ENCODE peak calls at places on chromosome 10, in five cellular contexts. One of them, this sample, is unnamed.

GRCh38 chr10:3293536-3294431 is 121.2 kb upstream of the PITRM1 start:
- DNase-seq in right atrium auricular region: peak; percentile 50
- DNase-seq in choroid plexus epithelial cell: peak; percentile 24
- DNase-seq in foreskin fibroblast: peak; percentile 64
- DNase-seq in SK-N-SH: no peak
- DNase-seq in this sample: no peak

GRCh38 chr10:88042162-88043100 is 179.0 kb downstream of the PTEN start:
- DNase-seq in foreskin fibroblast: peak; percentile 88
- DNase-seq in SK-N-SH: peak; percentile 16
- DNase-seq in right atrium auricular region: peak; percentile 81
- DNase-seq in choroid plexus epithelial cell: peak; percentile 84
- DNase-seq in this sample: peak; percentile 33

GRCh38 chr10:93266858-93267257 is 193.2 kb downstream of the CYP26A1 start:
- DNase-seq in right atrium auricular region: no peak
- DNase-seq in choroid plexus epithelial cell: no peak
- DNase-seq in SK-N-SH: no peak
- DNase-seq in foreskin fibroblast: no peak
- DNase-seq in this sample: no peak

GRCh38 chr10:5400843-5401242 is 3.8 kb downstream of the TUBAL3 start:
- DNase-seq in right atrium auricular region: no peak
- DNase-seq in choroid plexus epithelial cell: no peak
- DNase-seq in foreskin fibroblast: no peak
- DNase-seq in SK-N-SH: no peak
- DNase-seq in this sample: no peak

GRCh38 chr10:49649936-49650723 is 29.3 kb upstream of the C10orf53 start:
- DNase-seq in foreskin fibroblast: no peak
- DNase-seq in SK-N-SH: peak; percentile 3
- DNase-seq in right atrium auricular region: peak; percentile 44
- DNase-seq in choroid plexus epithelial cell: no peak
- DNase-seq in this sample: no peak

GRCh38 chr10:127801302-127801701 is 64.3 kb downstream of the FOXI2 start:
- DNase-seq in choroid plexus epithelial cell: no peak
- DNase-seq in SK-N-SH: no peak
- DNase-seq in right atrium auricular region: no peak
- DNase-seq in foreskin fibroblast: no peak
- DNase-seq in this sample: no peak

GRCh38 chr10:48792121-48792520 is 107.4 kb downstream of the WDFY4 start:
- DNase-seq in right atrium auricular region: peak; percentile 1
- DNase-seq in SK-N-SH: no peak
- DNase-seq in foreskin fibroblast: no peak
- DNase-seq in choroid plexus epithelial cell: no peak
- DNase-seq in this sample: no peak

GRCh38 chr10:132319853-132320669 is 11.9 kb upstream of the LRRC27 start:
- DNase-seq in right atrium auricular region: no peak
- DNase-seq in SK-N-SH: no peak
- DNase-seq in foreskin fibroblast: peak; percentile 90
- DNase-seq in choroid plexus epithelial cell: peak; percentile 87
- DNase-seq in this sample: peak; percentile 75

GRCh38 chr10:118783776-118784542 is 29.2 kb upstream of the CACUL1 start:
- DNase-seq in choroid plexus epithelial cell: no peak
- DNase-seq in foreskin fibroblast: no peak
- DNase-seq in SK-N-SH: no peak
- DNase-seq in right atrium auricular region: no peak
- DNase-seq in this sample: no peak

GRCh38 chr10:111745982-111746381 is 437.6 kb downstream of the GPAM start:
- DNase-seq in right atrium auricular region: no peak
- DNase-seq in SK-N-SH: no peak
- DNase-seq in foreskin fibroblast: no peak
- DNase-seq in choroid plexus epithelial cell: no peak
- DNase-seq in this sample: no peak

GRCh38 chr10:90857635-90858488 is at the start of gene HTR7:
- DNase-seq in right atrium auricular region: no peak
- DNase-seq in choroid plexus epithelial cell: peak; percentile 54
- DNase-seq in SK-N-SH: peak; percentile 90
- DNase-seq in foreskin fibroblast: peak; percentile 86
- DNase-seq in this sample: no peak

GRCh38 chr10:11165591-11166543 is 148.2 kb downstream of the CELF2 start:
- DNase-seq in SK-N-SH: peak; percentile 71
- DNase-seq in choroid plexus epithelial cell: peak; percentile 11
- DNase-seq in foreskin fibroblast: peak; percentile 65
- DNase-seq in right atrium auricular region: no peak
- DNase-seq in this sample: no peak

GRCh38 chr10:96743988-96744585 is 23.8 kb upstream of the PIK3AP1 start:
- DNase-seq in SK-N-SH: peak; percentile 33
- DNase-seq in right atrium auricular region: no peak
- DNase-seq in foreskin fibroblast: peak; percentile 16
- DNase-seq in choroid plexus epithelial cell: peak; percentile 65
- DNase-seq in this sample: peak; percentile 19

GRCh38 chr10:22475857-22476600 is 130.7 kb downstream of the SPAG6 start:
- DNase-seq in choroid plexus epithelial cell: no peak
- DNase-seq in right atrium auricular region: no peak
- DNase-seq in SK-N-SH: peak; percentile 76
- DNase-seq in foreskin fibroblast: peak; percentile 31
- DNase-seq in this sample: no peak
- H3K4me3 ChIP-seq in choroid plexus epithelial cell: peak overlapping the region; percentile 37
- H3K4me3 ChIP-seq in right atrium auricular region: peak overlapping the region; percentile 42
- H3K4me3 ChIP-seq in SK-N-SH: peak overlapping the region; percentile 51
- H3K4me3 ChIP-seq in foreskin fibroblast: peak overlapping the region; percentile 12
- H3K4me3 ChIP-seq in this sample: peak overlapping the region; percentile 40

GRCh38 chr10:45809829-45810228 is 37.5 kb downstream of the AGAP4 start:
- DNase-seq in SK-N-SH: peak; percentile 73
- DNase-seq in right atrium auricular region: no peak
- DNase-seq in choroid plexus epithelial cell: peak; percentile 39
- DNase-seq in foreskin fibroblast: peak; percentile 19
- DNase-seq in this sample: peak; percentile 9
- TF ChIP-seq CTCF in SK-N-SH: peak; percentile 50
- TF ChIP-seq CTCF in right atrium auricular region: no peak
- TF ChIP-seq CTCF in choroid plexus epithelial cell: peak; percentile 47
- TF ChIP-seq CTCF in foreskin fibroblast: no peak
- TF ChIP-seq CTCF in this sample: peak; percentile 24

GRCh38 chr10:70158113-70158512 is 11.6 kb upstream of the TYSND1 start:
- DNase-seq in SK-N-SH: no peak
- DNase-seq in foreskin fibroblast: no peak
- DNase-seq in right atrium auricular region: no peak
- DNase-seq in choroid plexus epithelial cell: no peak
- DNase-seq in this sample: no peak

GRCh38 chr10:70160798-70161197 is 9.5 kb downstream of the SAR1A start:
- DNase-seq in foreskin fibroblast: no peak
- DNase-seq in SK-N-SH: no peak
- DNase-seq in right atrium auricular region: no peak
- DNase-seq in choroid plexus epithelial cell: no peak
- DNase-seq in this sample: no peak

GRCh38 chr10:70155255-70155838 is 8.8 kb upstream of the TYSND1 start:
- DNase-seq in SK-N-SH: no peak
- DNase-seq in choroid plexus epithelial cell: no peak
- DNase-seq in foreskin fibroblast: no peak
- DNase-seq in right atrium auricular region: no peak
- DNase-seq in this sample: no peak
- H3K4me3 ChIP-seq in SK-N-SH: no peak overlapping the region
- H3K4me3 ChIP-seq in choroid plexus epithelial cell: no peak overlapping the region
- H3K4me3 ChIP-seq in foreskin fibroblast: no peak overlapping the region
- H3K4me3 ChIP-seq in right atrium auricular region: no peak overlapping the region
- H3K4me3 ChIP-seq in this sample: no peak overlapping the region

GRCh38 chr10:86068532-86069337 is 297.9 kb downstream of the GRID1 start:
- DNase-seq in foreskin fibroblast: no peak
- DNase-seq in right atrium auricular region: no peak
- DNase-seq in choroid plexus epithelial cell: no peak
- DNase-seq in SK-N-SH: no peak
- DNase-seq in this sample: no peak
- TF ChIP-seq CTCF in foreskin fibroblast: no peak
- TF ChIP-seq CTCF in right atrium auricular region: peak; percentile 33
- TF ChIP-seq CTCF in choroid plexus epithelial cell: no peak
- TF ChIP-seq CTCF in SK-N-SH: no peak
- TF ChIP-seq CTCF in this sample: no peak

DNA sequence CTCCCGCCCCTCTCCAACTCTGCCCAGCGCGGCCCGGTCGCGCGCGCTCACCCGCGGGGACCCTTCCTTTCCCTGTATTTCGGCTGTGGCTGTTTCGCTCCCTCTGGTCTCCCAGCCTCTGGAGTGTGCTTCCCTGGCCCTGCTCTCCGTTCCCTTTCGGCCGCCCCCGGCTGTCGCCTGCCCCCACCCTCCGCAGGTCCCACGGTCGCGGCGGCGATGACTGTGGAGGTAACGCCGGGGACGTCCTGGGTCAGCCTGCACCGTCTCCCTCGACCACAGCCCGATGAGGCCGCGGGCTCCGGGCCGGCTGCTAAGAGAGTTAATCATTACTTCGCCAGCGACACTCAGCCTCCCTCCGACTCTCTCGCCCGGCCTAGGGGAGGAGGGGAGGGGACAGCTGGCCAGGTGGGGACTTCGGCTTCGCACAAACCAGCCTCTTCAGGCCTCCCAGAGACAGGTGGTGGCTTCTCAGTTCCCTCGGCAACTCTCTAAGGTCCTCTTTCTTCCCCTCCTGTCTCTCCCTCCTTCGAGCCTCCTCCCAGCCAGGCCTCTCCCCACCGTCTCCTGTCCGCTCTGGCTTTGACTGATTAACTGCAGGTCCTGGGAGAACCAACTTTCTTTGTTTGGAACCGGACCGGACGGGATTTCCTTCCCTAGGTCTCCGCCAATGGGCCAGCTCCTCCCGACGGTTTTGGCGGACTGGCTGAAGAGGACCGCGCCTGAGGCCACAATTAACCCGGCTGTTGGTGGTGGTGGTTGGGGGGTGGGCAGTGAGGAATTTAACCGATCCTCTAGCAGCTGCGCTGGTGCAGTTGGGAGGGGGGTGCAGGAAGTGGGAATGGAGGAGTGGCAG is 5.6 kb upstream of the PAX2 start:
- DNase-seq in foreskin fibroblast: no peak
- DNase-seq in right atrium auricular region: no peak
- DNase-seq in choroid plexus epithelial cell: no peak
- DNase-seq in SK-N-SH: peak; percentile 53
- DNase-seq in this sample: no peak
- H3K4me3 ChIP-seq in foreskin fibroblast: no peak overlapping the region
- H3K4me3 ChIP-seq in right atrium auricular region: no peak overlapping the region
- H3K4me3 ChIP-seq in choroid plexus epithelial cell: no peak overlapping the region
- H3K4me3 ChIP-seq in SK-N-SH: no peak overlapping the region
- H3K4me3 ChIP-seq in this sample: no peak overlapping the region

GRCh38 chr10:17659328-17659727 is 15.4 kb downstream of the STAM start:
- DNase-seq in choroid plexus epithelial cell: no peak
- DNase-seq in foreskin fibroblast: no peak
- DNase-seq in right atrium auricular region: no peak
- DNase-seq in SK-N-SH: no peak
- DNase-seq in this sample: no peak

GRCh38 chr10:17661510-17661909 is 17.6 kb downstream of the STAM start:
- DNase-seq in choroid plexus epithelial cell: no peak
- DNase-seq in foreskin fibroblast: no peak
- DNase-seq in right atrium auricular region: no peak
- DNase-seq in SK-N-SH: no peak
- DNase-seq in this sample: no peak

GRCh38 chr10:17660921-17661320 is 17.0 kb downstream of the STAM start:
- DNase-seq in right atrium auricular region: no peak
- DNase-seq in SK-N-SH: no peak
- DNase-seq in foreskin fibroblast: no peak
- DNase-seq in choroid plexus epithelial cell: no peak
- DNase-seq in this sample: no peak

GRCh38 chr10:17663450-17663849 is 19.5 kb downstream of the STAM start:
- DNase-seq in choroid plexus epithelial cell: no peak
- DNase-seq in SK-N-SH: no peak
- DNase-seq in foreskin fibroblast: no peak
- DNase-seq in right atrium auricular region: no peak
- DNase-seq in this sample: no peak

DNA sequence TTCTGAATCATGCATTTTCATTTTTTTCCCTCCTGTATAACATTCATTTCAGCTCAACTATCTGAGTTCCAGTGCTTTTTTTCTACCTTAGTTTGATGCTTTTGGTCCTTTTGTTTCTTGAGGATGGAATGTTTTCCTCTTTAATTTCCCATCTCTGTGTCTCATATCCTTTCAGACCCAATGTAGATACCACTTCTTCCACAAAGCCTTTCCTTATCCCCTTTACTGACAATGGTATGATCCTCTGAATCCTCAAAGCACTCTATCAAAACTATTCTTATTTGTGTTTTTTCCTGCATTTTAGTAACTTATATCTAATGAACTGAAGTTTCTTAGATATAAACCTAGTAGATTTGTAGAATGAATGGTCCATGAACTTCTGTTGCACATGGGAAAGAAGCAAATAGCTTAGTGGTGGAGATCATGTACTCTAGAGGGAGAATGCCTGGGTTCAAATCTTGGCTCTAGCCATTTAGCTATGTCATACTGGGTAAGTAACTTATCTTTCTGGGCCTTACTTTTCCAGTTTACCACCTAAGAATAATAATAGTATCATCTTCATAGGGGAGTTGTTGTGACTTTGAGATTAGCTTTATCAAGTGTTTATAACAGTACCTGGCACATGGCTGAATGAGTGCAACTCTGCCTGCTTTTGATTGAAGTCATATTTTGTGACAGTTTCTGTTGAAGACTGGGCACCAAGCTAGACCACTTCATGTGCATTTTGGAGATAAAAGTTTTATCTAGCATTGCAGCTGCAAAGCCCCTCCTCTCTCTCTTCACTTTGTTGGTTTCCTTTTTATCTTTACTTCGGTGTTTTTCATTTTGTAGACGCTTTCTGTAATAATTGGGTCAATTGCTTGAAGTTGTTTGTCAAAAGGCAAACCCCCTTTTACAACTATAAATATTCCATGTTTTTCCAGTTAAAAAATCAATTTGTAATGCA is 18.5 kb downstream of the STAM start:
- DNase-seq in right atrium auricular region: no peak
- DNase-seq in foreskin fibroblast: no peak
- DNase-seq in choroid plexus epithelial cell: no peak
- DNase-seq in SK-N-SH: no peak
- DNase-seq in this sample: no peak
- TF ChIP-seq CTCF in right atrium auricular region: no peak
- TF ChIP-seq CTCF in foreskin fibroblast: no peak
- TF ChIP-seq CTCF in choroid plexus epithelial cell: no peak
- TF ChIP-seq CTCF in SK-N-SH: no peak
- TF ChIP-seq CTCF in this sample: no peak

GRCh38 chr10:24344279-24344678 is 135.3 kb downstream of the KIAA1217 start:
- DNase-seq in right atrium auricular region: no peak
- DNase-seq in choroid plexus epithelial cell: peak; percentile 99
- DNase-seq in SK-N-SH: peak; percentile 8
- DNase-seq in foreskin fibroblast: peak; percentile 85
- DNase-seq in this sample: peak; percentile 99
- H3K4me3 ChIP-seq in right atrium auricular region: no peak overlapping the region
- H3K4me3 ChIP-seq in choroid plexus epithelial cell: no peak overlapping the region
- H3K4me3 ChIP-seq in SK-N-SH: peak overlapping the region; percentile 1
- H3K4me3 ChIP-seq in foreskin fibroblast: no peak overlapping the region
- H3K4me3 ChIP-seq in this sample: no peak overlapping the region

DNA sequence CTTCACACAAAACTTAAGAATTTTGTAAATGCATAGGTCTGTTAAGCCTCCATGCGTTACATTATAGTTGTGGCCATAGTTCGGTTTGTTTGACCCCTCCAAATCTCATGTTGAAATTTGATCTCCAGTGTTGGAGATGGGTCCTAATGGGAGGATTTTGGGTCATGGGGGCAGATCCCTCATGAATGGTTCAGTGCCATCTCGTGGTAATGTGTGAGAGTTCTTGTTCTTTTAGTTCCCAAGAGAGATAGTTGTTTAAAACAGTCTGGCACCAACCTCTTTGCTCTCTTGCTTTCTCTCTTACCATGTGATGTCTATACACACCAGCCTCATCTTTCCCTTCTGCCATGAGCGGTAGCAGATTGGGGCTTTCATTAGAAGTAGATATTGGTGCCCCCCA is 264.3 kb downstream of the TCF7L2 start:
- DNase-seq in choroid plexus epithelial cell: no peak
- DNase-seq in foreskin fibroblast: no peak
- DNase-seq in right atrium auricular region: no peak
- DNase-seq in SK-N-SH: no peak
- DNase-seq in this sample: no peak
- TF ChIP-seq CTCF in choroid plexus epithelial cell: no peak
- TF ChIP-seq CTCF in foreskin fibroblast: no peak
- TF ChIP-seq CTCF in right atrium auricular region: no peak
- TF ChIP-seq CTCF in SK-N-SH: no peak
- TF ChIP-seq CTCF in this sample: no peak

GRCh38 chr10:32409741-32410140 is 36.2 kb upstream of the CCDC7 start:
- DNase-seq in foreskin fibroblast: peak; percentile 8
- DNase-seq in SK-N-SH: no peak
- DNase-seq in right atrium auricular region: no peak
- DNase-seq in choroid plexus epithelial cell: no peak
- DNase-seq in this sample: no peak
- H3K4me3 ChIP-seq in foreskin fibroblast: no peak overlapping the region
- H3K4me3 ChIP-seq in SK-N-SH: no peak overlapping the region
- H3K4me3 ChIP-seq in right atrium auricular region: no peak overlapping the region
- H3K4me3 ChIP-seq in choroid plexus epithelial cell: no peak overlapping the region
- H3K4me3 ChIP-seq in this sample: no peak overlapping the region

This sample was measured in astrocyte of the cerebellum.